ENCODE peak calls at places on chromosomes 1 and 21, in eight cellular contexts. One of them, this sample, is unnamed.

GRCh38 chr1:3660704-3661103 is 8.4 kb downstream of the TP73 start:
- DNase-seq in GM19239: no peak
- DNase-seq in immature natural killer cell: no peak
- DNase-seq in LoVo: no peak
- DNase-seq in activated CD4-positive, alpha-beta T cell treated with anti-CD3 and anti-CD28 coated beads for 24 hours: no peak
- DNase-seq in IMR-90: no peak
- DNase-seq in ACHN: no peak
- DNase-seq in T-cell: no peak
- DNase-seq in this sample: no peak

GRCh38 chr1:231699769-231700168 is 73.2 kb downstream of the DISC1 start:
- DNase-seq in GM19239: no peak
- DNase-seq in immature natural killer cell: no peak
- DNase-seq in LoVo: no peak
- DNase-seq in activated CD4-positive, alpha-beta T cell treated with anti-CD3 and anti-CD28 coated beads for 24 hours: no peak
- DNase-seq in IMR-90: peak; percentile 24
- DNase-seq in ACHN: no peak
- DNase-seq in T-cell: no peak
- DNase-seq in this sample: no peak

GRCh38 chr1:247054992-247055415 is 23.6 kb downstream of the ZNF670 start:
- DNase-seq in GM19239: no peak
- DNase-seq in immature natural killer cell: no peak
- DNase-seq in LoVo: no peak
- DNase-seq in activated CD4-positive, alpha-beta T cell treated with anti-CD3 and anti-CD28 coated beads for 24 hours: no peak
- DNase-seq in IMR-90: peak; percentile 28
- DNase-seq in ACHN: no peak
- DNase-seq in T-cell: no peak
- DNase-seq in this sample: no peak

GRCh38 chr1:201042663-201043461 is 19.3 kb upstream of the KIF21B start:
- DNase-seq in GM19239: peak; percentile 78
- DNase-seq in immature natural killer cell: peak; percentile 64
- DNase-seq in LoVo: peak; percentile 64
- DNase-seq in activated CD4-positive, alpha-beta T cell treated with anti-CD3 and anti-CD28 coated beads for 24 hours: peak; percentile 56
- DNase-seq in IMR-90: peak; percentile 70
- DNase-seq in ACHN: peak; percentile 65
- DNase-seq in T-cell: peak; percentile 73
- DNase-seq in this sample: peak; percentile 56

GRCh38 chr21:43645414-43645891 is 13.8 kb downstream of the HSF2BP start:
- DNase-seq in GM19239: no peak
- DNase-seq in immature natural killer cell: no peak
- DNase-seq in LoVo: no peak
- DNase-seq in activated CD4-positive, alpha-beta T cell treated with anti-CD3 and anti-CD28 coated beads for 24 hours: no peak
- DNase-seq in IMR-90: peak; percentile 82
- DNase-seq in ACHN: peak; percentile 80
- DNase-seq in T-cell: no peak
- DNase-seq in this sample: peak; percentile 22

GRCh38 chr1:40451238-40451585 is 936 bp downstream of the ZFP69B start:
- DNase-seq in GM19239: no peak
- DNase-seq in immature natural killer cell: no peak
- DNase-seq in LoVo: no peak
- DNase-seq in activated CD4-positive, alpha-beta T cell treated with anti-CD3 and anti-CD28 coated beads for 24 hours: peak; percentile 10
- DNase-seq in IMR-90: no peak
- DNase-seq in ACHN: no peak
- DNase-seq in T-cell: no peak
- DNase-seq in this sample: no peak

GRCh38 chr1:36411674-36412648 is 14.3 kb upstream of the LSM10 start:
- DNase-seq in GM19239: no peak
- DNase-seq in immature natural killer cell: peak; percentile 20
- DNase-seq in LoVo: no peak
- DNase-seq in activated CD4-positive, alpha-beta T cell treated with anti-CD3 and anti-CD28 coated beads for 24 hours: no peak
- DNase-seq in IMR-90: peak; percentile 29
- DNase-seq in ACHN: peak; percentile 95
- DNase-seq in T-cell: no peak
- DNase-seq in this sample: peak; percentile 32

GRCh38 chr1:88763649-88764406 is 79.8 kb downstream of the PKN2 start:
- DNase-seq in GM19239: no peak
- DNase-seq in immature natural killer cell: no peak
- DNase-seq in LoVo: peak; percentile 33
- DNase-seq in activated CD4-positive, alpha-beta T cell treated with anti-CD3 and anti-CD28 coated beads for 24 hours: no peak
- DNase-seq in IMR-90: peak; percentile 66
- DNase-seq in ACHN: peak; percentile 52
- DNase-seq in T-cell: no peak
- DNase-seq in this sample: no peak

GRCh38 chr1:178869114-178869697 is 1.7 kb downstream of the ANGPTL1 start:
- DNase-seq in GM19239: no peak
- DNase-seq in immature natural killer cell: no peak
- DNase-seq in LoVo: no peak
- DNase-seq in activated CD4-positive, alpha-beta T cell treated with anti-CD3 and anti-CD28 coated beads for 24 hours: no peak
- DNase-seq in IMR-90: peak; percentile 63
- DNase-seq in ACHN: no peak
- DNase-seq in T-cell: no peak
- DNase-seq in this sample: no peak

GRCh38 chr1:2788506-2789163 is 12.9 kb downstream of the TTC34 start:
- DNase-seq in GM19239: no peak
- DNase-seq in immature natural killer cell: no peak
- DNase-seq in LoVo: no peak
- DNase-seq in activated CD4-positive, alpha-beta T cell treated with anti-CD3 and anti-CD28 coated beads for 24 hours: no peak
- DNase-seq in IMR-90: no peak
- DNase-seq in ACHN: no peak
- DNase-seq in T-cell: no peak
- DNase-seq in this sample: no peak